ENCODE peak calls at places on chromosomes 2 and 18, in four cellular contexts. Y, X, V and L are unnamed samples.

GRCh38 chr18:8657050-8657820 is 48.0 kb downstream of the RAB12 start:
- DNase-seq in Y (no peak), X (no peak), V (no peak), L (no peak)

GRCh38 chr2:1988049-1988448 is 243.7 kb upstream of the PXDN start:
- DNase-seq in Y (no peak), V (no peak), X (no peak), L (no peak)

GRCh38 chr2:132859550-132859949 is 189.5 kb upstream of the LYPD1 start:
- DNase-seq in V (no peak), X (peak), Y (no peak), L (no peak)

GRCh38 chr2:75462714-75463113 is 98.0 kb downstream of the EVA1A start:
- DNase-seq in V (no peak), X (no peak), Y (no peak), L (no peak)

GRCh38 chr18:49238433-49239042 is 221.9 kb downstream of the DYM start:
- DNase-seq in X (peak), Y (no peak), V (no peak), L (no peak)

GRCh38 chr2:173402405-173402974 is 47.8 kb downstream of the CDCA7 start:
- DNase-seq in Y (peak), X (peak), V (peak), L (peak)

GRCh38 chr18:44679056-44679911 is 1.4 kb upstream of the SETBP1 start:
- DNase-seq in Y (peak), V (no peak), X (peak), L (peak)

GRCh38 chr2:234881413-234882241 is 70.2 kb upstream of the SH3BP4 start:
- DNase-seq in X (peak), Y (peak), V (no peak), L (peak)

GRCh38 chr2:183069174-183069573 is 9.4 kb upstream of the DUSP19 start:
- DNase-seq in V (no peak), X (no peak), Y (no peak), L (no peak)

GRCh38 chr18:77701977-77702376 is 452.3 kb downstream of the GALR1 start:
- DNase-seq in Y (no peak), X (no peak), V (no peak), L (no peak)

GRCh38 chr2:5743992-5744391 is 51.8 kb downstream of the SOX11 start:
- DNase-seq in Y (no peak), V (no peak), X (no peak), L (no peak)

GRCh38 chr2:159677654-159678053 is 34.7 kb upstream of the MARCHF7 start:
- DNase-seq in V (no peak), Y (no peak), X (peak), L (no peak)

GRCh38 chr18:13889661-13890060 is 25.7 kb downstream of the MC2R start:
- DNase-seq in V (no peak), Y (no peak), X (peak), L (no peak)

GRCh38 chr2:43576983-43577892 is 18.6 kb downstream of the THADA start:
- DNase-seq in Y (peak), X (peak), V (no peak), L (no peak)

GRCh38 chr18:10140928-10141327 is 227.1 kb downstream of the VAPA start:
- DNase-seq in Y (no peak), X (peak), V (no peak), L (no peak)

GRCh38 chr2:44880125-44880483 is 61.4 kb upstream of the SIX3 start:
- DNase-seq in X (no peak), V (no peak), Y (no peak), L (no peak)

GRCh38 chr2:159944874-159945273 is 117.5 kb downstream of the PLA2R1 start:
- DNase-seq in Y (no peak), X (no peak), V (no peak), L (no peak)

GRCh38 chr2:219291394-219291793 is 12.2 kb downstream of the DNAJB2 start:
- DNase-seq in V (no peak), Y (no peak), X (no peak), L (no peak)

GRCh38 chr2:236308855-236309668 is 44.9 kb upstream of the ASB18 start:
- DNase-seq in V (no peak), X (no peak), Y (no peak), L (no peak)

GRCh38 chr2:8437949-8438400 is 243.9 kb upstream of the ID2 start:
- DNase-seq in X (no peak), Y (no peak), V (no peak), L (no peak)

GRCh38 chr2:181073896-181074295 is 93.5 kb downstream of the UBE2E3 start:
- DNase-seq in V (no peak), Y (no peak), X (no peak), L (no peak)

GRCh38 chr2:66252002-66252545 is 182.9 kb upstream of the MEIS1 start:
- DNase-seq in X (no peak), V (no peak), Y (no peak), L (no peak)

GRCh38 chr2:160489096-160489495 is 4.5 kb downstream of the RBMS1 start:
- DNase-seq in X (no peak), Y (no peak), V (no peak), L (no peak)

GRCh38 chr18:74897971-74898657 is 300.4 kb downstream of the ZNF407 start:
- DNase-seq in Y (no peak), V (no peak), X (no peak), L (no peak)

GRCh38 chr18:63368611-63369010 is 1.6 kb upstream of the KDSR start:
- DNase-seq in Y (no peak), V (no peak), X (no peak), L (no peak)

GRCh38 chr2:68435605-68436004 is 31.5 kb downstream of the FBXO48 start:
- DNase-seq in X (no peak), Y (no peak), V (no peak), L (no peak)

GRCh38 chr2:117952237-117952636 is 61.6 kb downstream of the CCDC93 start:
- DNase-seq in X (no peak), Y (no peak), V (no peak), L (no peak)

GRCh38 chr18:63319383-63320040 is at the start of gene BCL2:
- DNase-seq in V (no peak), Y (peak), X (no peak), L (peak)

GRCh38 chr2:193963472-193964119 is 1693.4 kb upstream of the SLC39A10 start:
- DNase-seq in Y (no peak), X (peak), V (no peak), L (peak)
- TF ChIP-seq CREM in Y (no peak), X (no peak), V (no peak), L (no peak)

GRCh38 chr2:217876253-217876570 is 126.6 kb downstream of the TNS1 start:
- DNase-seq in Y (no peak), X (no peak), V (no peak), L (no peak)

GRCh38 chr2:217877866-217878265 is 124.9 kb downstream of the TNS1 start:
- DNase-seq in V (no peak), Y (no peak), X (no peak), L (no peak)

GRCh38 chr2:217880891-217881290 is 121.9 kb downstream of the TNS1 start:
- DNase-seq in V (no peak), X (no peak), Y (no peak), L (no peak)

GRCh38 chr2:217878865-217879595 is 123.8 kb downstream of the TNS1 start:
- DNase-seq in Y (no peak), V (no peak), X (no peak), L (no peak)

GRCh38 chr2:217880490-217880889 is 122.3 kb downstream of the TNS1 start:
- DNase-seq in X (no peak), Y (no peak), V (no peak), L (no peak)
- TF ChIP-seq CTCF in X (no peak), Y (no peak), V (no peak), L (no peak)

GRCh38 chr2:205702576-205702975 is 20.3 kb downstream of the NRP2 start:
- DNase-seq in V (no peak), X (peak), Y (no peak), L (no peak)
- TF ChIP-seq CREM in V (no peak), X (no peak), Y (no peak), L (no peak)

DNA sequence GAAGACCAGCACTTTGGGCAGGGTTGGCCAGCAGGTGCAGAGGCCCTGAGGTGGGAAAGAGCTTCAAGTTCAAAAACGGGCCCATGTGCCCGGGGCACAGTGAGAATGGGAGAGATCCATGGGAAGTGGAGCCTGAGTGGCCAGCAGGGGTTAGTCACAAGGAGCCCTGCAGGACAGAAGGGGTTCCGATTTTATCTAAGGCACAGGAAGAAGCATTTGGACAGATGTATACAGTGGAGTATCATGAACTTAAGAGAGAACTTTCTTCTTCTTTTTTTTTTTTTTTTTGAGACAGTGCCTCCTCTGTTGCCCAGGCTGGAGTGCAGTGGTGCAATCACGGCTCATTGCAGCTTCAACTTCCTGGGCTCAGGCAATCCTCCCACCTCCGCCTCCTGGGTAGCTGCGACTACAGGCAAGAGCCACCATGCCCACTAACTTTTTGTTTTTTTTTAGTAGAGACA is 24.0 kb downstream of the WIPF1 start:
- DNase-seq in X (no peak), V (no peak), Y (no peak), L (no peak)
- TF ChIP-seq CTCF in X (no peak), V (no peak), Y (no peak), L (no peak)

DNA sequence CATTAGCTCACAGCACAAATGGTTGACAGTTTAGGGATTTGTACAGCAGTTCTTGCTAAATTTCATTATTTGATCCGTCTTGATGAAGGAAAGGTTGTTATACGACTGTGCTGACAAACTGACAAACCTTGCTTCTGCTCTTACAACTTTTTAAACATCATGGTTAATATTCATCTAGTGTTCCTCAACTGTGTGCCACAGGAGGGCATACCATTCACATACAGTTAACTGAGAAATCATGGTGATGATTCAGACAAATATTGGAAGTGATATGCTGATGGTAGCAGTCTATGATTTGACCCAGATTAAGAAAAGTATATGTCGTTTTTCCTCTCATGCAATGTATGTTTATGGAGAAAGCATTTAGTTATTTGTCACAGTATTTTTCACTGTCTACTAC is 129.8 kb upstream of the FSIP2 start:
- DNase-seq in X (no peak), V (no peak), Y (no peak), L (no peak)
- TF ChIP-seq CREM in X (no peak), V (no peak), Y (no peak), L (no peak)

GRCh38 chr2:100178085-100178788 is 35.8 kb upstream of the AFF3 start:
- DNase-seq in X (peak), V (peak), Y (peak), L (peak)
- TF ChIP-seq CTCF in X (no peak), V (no peak), Y (peak), L (peak)

GRCh38 chr18:34947711-34948125 is 93.5 kb upstream of the MAPRE2 start:
- DNase-seq in V (no peak), X (peak), Y (no peak), L (no peak)
- TF ChIP-seq CREM in V (no peak), X (no peak), Y (no peak), L (no peak)